ENCODE peak calls at places on chromosomes 2 and 18, in seven cellular contexts. J is NB4, V is fibroblast of mammary gland, R is upper lobe of left lung, K is right lobe of liver, H is heart right ventricle, U is esophagus muscularis mucosa. D is an unnamed sample.

GRCh38 chr18:9571546-9571945 is 42.8 kb downstream of the PPP4R1 start:
- DNase-seq in J (no peak), V (no peak), R (no peak), K (no peak), H (no peak), U (no peak), D (no peak)

GRCh38 chr2:101830146-101830545 is 132.6 kb downstream of the MAP4K4 start:
- DNase-seq in J (no peak), V (no peak), R (no peak), K (no peak), H (no peak), U (no peak), D (no peak)

GRCh38 chr2:143063612-143064200 is 65.5 kb upstream of the ARHGAP15 start:
- DNase-seq in J (no peak), V (no peak), R (no peak), K (no peak), H (no peak), U (no peak), D (no peak)

GRCh38 chr2:66840321-66841014 is 405.5 kb downstream of the MEIS1 start:
- DNase-seq in J (no peak), V (peak), R (no peak), K (no peak), H (no peak), U (no peak), D (peak)

GRCh38 chr18:23341383-23341782 is 111.7 kb upstream of the RIOK3 start:
- DNase-seq in J (no peak), V (peak), R (no peak), K (no peak), H (no peak), U (no peak), D (no peak)

GRCh38 chr2:235740821-235741220 is 247.0 kb downstream of the AGAP1 start:
- DNase-seq in J (peak), V (no peak), R (no peak), K (no peak), H (no peak), U (no peak), D (no peak)

GRCh38 chr2:27308359-27308875 is at the start of gene UCN:
- DNase-seq in J (no peak), V (peak), R (no peak), K (no peak), H (peak), U (no peak), D (peak)

GRCh38 chr2:120825370-120826259 is 89.9 kb downstream of the GLI2 start:
- DNase-seq in J (no peak), V (peak), R (peak), K (no peak), H (peak), U (no peak), D (peak)

GRCh38 chr2:111944536-111945210 is 46.3 kb downstream of the MERTK start:
- DNase-seq in J (peak), V (no peak), R (no peak), K (no peak), H (no peak), U (no peak), D (no peak)

GRCh38 chr18:22470511-22471181 is 52.9 kb upstream of the CTAGE1 start:
- DNase-seq in J (no peak), V (no peak), R (peak), K (no peak), H (peak), U (peak), D (no peak)

GRCh38 chr2:101616411-101616810 is 81.1 kb upstream of the MAP4K4 start:
- DNase-seq in J (no peak), V (no peak), R (no peak), K (no peak), H (no peak), U (no peak), D (no peak)

GRCh38 chr2:220157312-220157711 is 529.9 kb downstream of the SLC4A3 start:
- DNase-seq in J (no peak), V (no peak), R (no peak), K (no peak), H (no peak), U (peak), D (no peak)

GRCh38 chr2:175187378-175187777 is 5.9 kb upstream of the ATP5MC3 start:
- DNase-seq in J (peak), V (peak), R (no peak), K (no peak), H (no peak), U (no peak), D (peak)

GRCh38 chr2:124973396-124973795 is 948.3 kb downstream of the CNTNAP5 start:
- DNase-seq in J (no peak), V (no peak), R (no peak), K (no peak), H (no peak), U (no peak), D (no peak)

GRCh38 chr2:174376967-174377366 is 18.6 kb upstream of the SCRN3 start:
- DNase-seq in J (peak), V (peak), R (no peak), K (no peak), H (no peak), U (no peak), D (peak)

GRCh38 chr2:227390468-227391256 is 2.9 kb upstream of the SCYGR1 start:
- DNase-seq in J (no peak), V (no peak), R (no peak), K (no peak), H (no peak), U (no peak), D (no peak)

GRCh38 chr2:38751847-38752410 is 768 bp upstream of the SRSF7 start:
- DNase-seq in J (no peak), V (peak), R (no peak), K (no peak), H (no peak), U (no peak), D (no peak)

GRCh38 chr2:73640537-73640936 is 1.7 kb downstream of the NAT8 start:
- DNase-seq in J (no peak), V (peak), R (no peak), K (peak), H (no peak), U (peak), D (no peak)

GRCh38 chr2:68045337-68045736 is 17.5 kb downstream of the C1D start:
- DNase-seq in J (no peak), V (no peak), R (no peak), K (no peak), H (no peak), U (no peak), D (peak)

GRCh38 chr2:239548491-239548890 is 147.7 kb upstream of the HDAC4 start:
- DNase-seq in J (no peak), V (no peak), R (no peak), K (no peak), H (no peak), U (no peak), D (no peak)

GRCh38 chr2:20378891-20379519 is 28.4 kb upstream of the PUM2 start:
- DNase-seq in J (peak), V (peak), R (peak), K (peak), H (peak), U (peak), D (peak)

GRCh38 chr2:54595161-54595803 is 128.2 kb upstream of the EML6 start:
- DNase-seq in J (no peak), V (no peak), R (no peak), K (no peak), H (no peak), U (no peak), D (no peak)

GRCh38 chr2:16031055-16031847 is 90.9 kb downstream of the MYCN start:
- DNase-seq in J (no peak), V (no peak), R (no peak), K (no peak), H (no peak), U (no peak), D (no peak)

DNA sequence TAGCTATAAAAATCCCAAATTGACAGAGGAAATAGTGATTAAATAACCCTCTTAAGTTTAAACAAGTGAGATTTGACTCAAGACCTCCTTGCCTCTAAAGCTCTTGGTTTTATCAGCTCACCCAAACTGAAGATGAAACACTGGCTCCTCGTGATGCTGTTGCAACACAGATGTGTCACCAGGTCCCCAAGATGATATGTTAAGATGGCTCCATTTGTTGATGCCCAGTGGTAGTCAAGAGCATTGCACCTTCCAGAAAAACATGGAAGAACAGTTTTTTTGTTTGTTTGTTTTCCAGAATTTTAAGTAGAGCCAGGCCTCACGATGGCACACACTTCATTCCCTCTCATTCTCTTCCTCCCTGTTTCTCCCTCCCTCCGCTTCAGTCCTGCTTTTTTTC is 399.8 kb downstream of the TXNL1 start:
- DNase-seq in J (peak), V (peak), R (no peak), K (no peak), H (no peak), U (no peak), D (no peak)
- TF ChIP-seq CTCF in J (no peak), V (peak), R (no peak), K (no peak), H (no peak), U (no peak), D (peak)

GRCh38 chr2:129297430-129297829 is 682.0 kb upstream of the RAB6C start:
- DNase-seq in J (peak), V (no peak), R (no peak), K (no peak), H (no peak), U (no peak), D (no peak)
- TF ChIP-seq CTCF in J (peak), V (no peak), R (no peak), K (no peak), H (no peak), U (no peak), D (no peak)

GRCh38 chr18:46668694-46669093 is 11.7 kb upstream of the LOXHD1 start:
- DNase-seq in J (no peak), V (no peak), R (no peak), K (no peak), H (no peak), U (no peak), D (no peak)
- TF ChIP-seq CTCF in J (no peak), V (no peak), R (no peak), K (no peak), H (no peak), U (no peak), D (no peak)

GRCh38 chr2:206164261-206164862 is 4.7 kb downstream of the EEF1B2 start:
- DNase-seq in J (peak), V (peak), R (no peak), K (no peak), H (peak), U (no peak), D (peak)
- TF ChIP-seq CTCF in J (peak), V (peak), R (peak), K (peak), H (peak), U (peak), D (peak)

DNA sequence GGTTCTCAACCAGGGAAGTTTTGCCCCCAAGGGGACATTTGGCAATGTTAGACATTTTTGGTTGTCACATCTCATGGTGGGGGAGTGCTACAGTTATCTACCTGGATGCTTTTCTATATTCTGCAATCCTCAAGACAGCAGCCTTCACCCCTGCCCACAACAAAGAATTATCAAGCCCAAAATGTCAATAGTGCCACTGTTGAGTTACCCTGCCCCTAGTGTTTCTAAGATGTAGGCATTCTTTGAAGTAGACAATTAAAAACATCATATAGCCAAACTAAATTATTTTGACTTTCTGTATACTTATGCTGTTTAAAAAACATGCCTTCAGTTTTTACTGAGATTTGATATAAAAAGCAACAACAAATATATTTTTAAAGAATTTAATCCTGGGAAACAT is 48.0 kb downstream of the ABI2 start:
- DNase-seq in J (no peak), V (no peak), R (no peak), K (no peak), H (no peak), U (no peak), D (no peak)
- TF ChIP-seq CTCF in J (no peak), V (peak), R (no peak), K (no peak), H (no peak), U (no peak), D (peak)

GRCh38 chr2:2742745-2743144 is 411.7 kb upstream of the MYT1L start:
- DNase-seq in J (no peak), V (no peak), R (no peak), K (no peak), H (no peak), U (no peak), D (no peak)
- TF ChIP-seq CTCF in J (no peak), V (no peak), R (no peak), K (no peak), H (no peak), U (no peak), D (no peak)

DNA sequence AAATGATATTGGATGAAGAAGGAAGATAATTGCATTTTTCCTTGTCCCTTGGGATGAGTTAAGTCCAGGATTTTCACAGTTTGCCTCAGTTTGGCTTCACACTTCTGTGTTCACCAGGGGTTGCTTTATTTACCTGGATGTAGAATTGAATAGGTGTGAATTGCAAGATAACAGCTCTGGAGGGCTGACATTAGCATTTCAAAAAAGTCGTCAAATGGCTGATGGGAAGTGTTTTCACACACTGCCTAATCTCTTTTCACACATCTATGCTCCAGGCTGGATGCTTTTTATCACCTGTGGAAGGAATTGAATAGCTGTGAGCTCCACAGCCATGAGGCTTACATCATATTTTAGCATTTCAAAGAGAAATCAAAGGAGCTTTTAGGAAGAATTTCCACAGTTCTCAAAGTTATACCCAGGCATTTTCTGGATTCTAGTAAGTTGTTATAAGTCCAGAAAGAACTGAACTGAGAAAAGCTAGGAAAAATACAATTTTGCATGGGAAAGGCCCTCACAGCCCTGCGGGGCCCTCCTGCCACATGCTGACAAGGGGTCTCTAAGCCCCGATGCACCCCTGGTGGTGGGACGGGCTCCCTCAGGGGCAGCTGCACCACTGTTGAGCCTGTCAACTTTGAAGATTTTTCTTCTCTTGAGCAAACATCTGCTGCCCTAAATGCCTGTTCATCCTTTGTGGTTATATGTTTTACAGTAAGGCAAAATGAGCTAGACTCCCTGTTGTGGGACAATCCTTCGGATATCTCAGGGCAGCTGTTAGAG is 43.9 kb downstream of the TEX51 start:
- DNase-seq in J (no peak), V (no peak), R (no peak), K (no peak), H (no peak), U (no peak), D (no peak)
- TF ChIP-seq CTCF in J (no peak), V (no peak), R (no peak), K (no peak), H (no peak), U (no peak), D (no peak)

GRCh38 chr2:218278531-218279360 is 8.4 kb downstream of the PNKD start:
- DNase-seq in J (no peak), V (no peak), R (no peak), K (no peak), H (no peak), U (no peak), D (no peak)

GRCh38 chr2:218274586-218274985 is 4.3 kb downstream of the PNKD start:
- DNase-seq in J (no peak), V (no peak), R (no peak), K (no peak), H (no peak), U (no peak), D (no peak)

GRCh38 chr2:218277921-218278320 is 7.6 kb downstream of the PNKD start:
- DNase-seq in J (no peak), V (no peak), R (no peak), K (no peak), H (no peak), U (no peak), D (no peak)

GRCh38 chr2:218275368-218276072 is 5.2 kb downstream of the PNKD start:
- DNase-seq in J (no peak), V (no peak), R (no peak), K (no peak), H (no peak), U (no peak), D (no peak)

DNA sequence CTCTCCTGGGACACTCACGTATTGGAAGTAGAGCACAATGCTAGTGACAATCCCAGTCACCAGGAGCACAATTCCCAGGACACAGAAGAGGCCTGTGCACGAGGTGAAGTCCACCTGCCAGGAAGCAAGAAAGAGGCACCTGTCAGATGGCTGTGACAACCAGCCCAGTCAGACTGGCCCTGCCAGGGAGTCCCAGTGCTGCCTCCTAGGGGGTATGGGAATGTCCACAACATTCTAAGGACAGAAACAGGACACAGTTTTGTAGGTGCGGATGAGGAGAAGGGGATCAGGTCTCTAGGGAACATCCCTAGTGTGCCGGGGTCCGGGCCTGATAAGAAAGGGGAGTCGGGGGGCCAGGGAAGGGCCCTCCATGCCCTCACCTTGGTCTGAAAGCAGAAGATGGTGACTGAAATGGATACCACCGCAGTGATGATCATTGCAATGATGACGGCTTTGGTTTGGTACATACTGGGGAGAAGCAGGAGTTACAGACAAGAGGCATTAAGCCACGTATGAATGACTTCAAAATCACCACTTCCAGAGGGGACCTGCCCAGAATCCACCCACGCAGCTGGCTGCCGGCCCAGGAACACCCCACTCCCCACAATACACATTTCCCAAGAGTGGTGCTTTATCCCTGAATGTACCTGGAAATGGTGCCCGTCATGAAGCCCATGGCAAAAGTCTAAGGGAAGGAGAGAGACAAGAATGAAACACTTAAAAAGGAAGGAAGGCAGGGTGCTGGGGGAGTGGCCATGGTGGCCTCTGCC is 6.9 kb downstream of the PNKD start:
- DNase-seq in J (no peak), V (no peak), R (no peak), K (no peak), H (no peak), U (no peak), D (no peak)
- TF ChIP-seq CTCF in J (peak), V (peak), R (no peak), K (no peak), H (no peak), U (no peak), D (peak)

GRCh38 chr18:76169733-76170132 is 325.3 kb downstream of the ZNF516 start:
- DNase-seq in J (peak), V (no peak), R (no peak), K (no peak), H (no peak), U (no peak), D (no peak)
- TF ChIP-seq CTCF in J (peak), V (no peak), R (no peak), K (no peak), H (no peak), U (no peak), D (no peak)

DNA sequence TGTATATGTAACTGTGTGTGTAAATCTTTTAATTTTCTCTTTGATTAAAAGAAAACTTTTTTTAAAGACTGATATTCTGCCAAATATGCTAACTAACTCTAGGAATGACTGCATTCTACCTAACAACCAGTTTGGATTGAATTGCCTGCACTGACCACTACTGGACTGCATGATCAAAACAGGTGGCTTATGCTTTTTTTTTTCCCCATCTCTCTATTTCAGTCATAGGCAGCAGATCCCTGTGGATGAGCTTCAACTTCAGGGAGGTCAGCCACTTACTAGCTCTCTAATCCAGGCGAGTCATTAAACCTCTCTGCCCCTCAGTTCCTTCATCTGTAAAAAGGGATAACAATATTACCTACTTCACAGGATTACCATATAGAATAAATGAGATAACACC is 138.6 kb upstream of the SERTAD2 start:
- DNase-seq in J (no peak), V (no peak), R (no peak), K (no peak), H (no peak), U (no peak), D (no peak)
- TF ChIP-seq CTCF in J (no peak), V (peak), R (no peak), K (peak), H (no peak), U (peak), D (peak)